ENCODE peak calls at places on chromosomes 4 and X, in seven cellular contexts. One of them, this sample, is unnamed.

GRCh38 chr4:176309046-176309445 is 10.7 kb upstream of the SPCS3 start:
- DNase-seq in OCI-LY7: peak; percentile 75
- DNase-seq in uterus: no peak
- DNase-seq in colonic mucosa: no peak
- DNase-seq in AG04450: no peak
- DNase-seq in fibroblast of lung: no peak
- DNase-seq in breast epithelium: no peak
- DNase-seq in this sample: no peak

GRCh38 chr4:126890994-126891393 is 741.8 kb upstream of the INTU start:
- DNase-seq in OCI-LY7: no peak
- DNase-seq in uterus: no peak
- DNase-seq in colonic mucosa: no peak
- DNase-seq in AG04450: no peak
- DNase-seq in fibroblast of lung: peak; percentile 23
- DNase-seq in breast epithelium: no peak
- DNase-seq in this sample: no peak

GRCh38 chr4:120948382-120948781 is 25.9 kb upstream of the PRDM5 start:
- DNase-seq in OCI-LY7: no peak
- DNase-seq in uterus: no peak
- DNase-seq in colonic mucosa: peak; percentile 23
- DNase-seq in AG04450: no peak
- DNase-seq in fibroblast of lung: no peak
- DNase-seq in breast epithelium: no peak
- DNase-seq in this sample: no peak

GRCh38 chrX:153948847-153949819 is 4.7 kb upstream of the RENBP start:
- DNase-seq in OCI-LY7: no peak
- DNase-seq in uterus: no peak
- DNase-seq in colonic mucosa: no peak
- DNase-seq in AG04450: no peak
- DNase-seq in fibroblast of lung: no peak
- DNase-seq in breast epithelium: no peak
- DNase-seq in this sample: no peak

GRCh38 chrX:24150051-24150790 is 692 bp downstream of the ZFX start:
- DNase-seq in OCI-LY7: peak; percentile 87
- DNase-seq in uterus: peak; percentile 94
- DNase-seq in colonic mucosa: peak; percentile 93
- DNase-seq in AG04450: peak; percentile 66
- DNase-seq in fibroblast of lung: peak; percentile 92
- DNase-seq in breast epithelium: peak; percentile 75
- DNase-seq in this sample: peak; percentile 92

GRCh38 chrX:80430826-80431501 is 10.7 kb downstream of the TENT5D start:
- DNase-seq in OCI-LY7: peak; percentile 7
- DNase-seq in uterus: no peak
- DNase-seq in colonic mucosa: no peak
- DNase-seq in AG04450: no peak
- DNase-seq in fibroblast of lung: no peak
- DNase-seq in breast epithelium: no peak
- DNase-seq in this sample: no peak

GRCh38 chr4:108889696-108890475 is 127.0 kb upstream of the ETNPPL start:
- DNase-seq in OCI-LY7: no peak
- DNase-seq in uterus: no peak
- DNase-seq in colonic mucosa: no peak
- DNase-seq in AG04450: no peak
- DNase-seq in fibroblast of lung: peak; percentile 69
- DNase-seq in breast epithelium: no peak
- DNase-seq in this sample: no peak

GRCh38 chr4:123127218-123127617 is 204.8 kb upstream of the NUDT6 start:
- DNase-seq in OCI-LY7: peak; percentile 9
- DNase-seq in uterus: no peak
- DNase-seq in colonic mucosa: no peak
- DNase-seq in AG04450: no peak
- DNase-seq in fibroblast of lung: peak; percentile 12
- DNase-seq in breast epithelium: no peak
- DNase-seq in this sample: no peak

GRCh38 chrX:48003758-48004457 is at the start of gene ZNF182:
- DNase-seq in OCI-LY7: peak; percentile 95
- DNase-seq in uterus: peak; percentile 92
- DNase-seq in colonic mucosa: peak; percentile 91
- DNase-seq in AG04450: peak; percentile 66
- DNase-seq in fibroblast of lung: peak; percentile 79
- DNase-seq in breast epithelium: peak; percentile 85
- DNase-seq in this sample: peak; percentile 97

GRCh38 chrX:117291760-117292159 is 824.9 kb downstream of the KLHL13 start:
- DNase-seq in OCI-LY7: no peak
- DNase-seq in uterus: no peak
- DNase-seq in colonic mucosa: no peak
- DNase-seq in AG04450: no peak
- DNase-seq in fibroblast of lung: no peak
- DNase-seq in breast epithelium: no peak
- DNase-seq in this sample: no peak

GRCh38 chr4:52721968-52722814 is 29.0 kb downstream of the ERVMER34-1 start:
- DNase-seq in OCI-LY7: peak; percentile 97
- DNase-seq in uterus: peak; percentile 91
- DNase-seq in colonic mucosa: peak; percentile 94
- DNase-seq in AG04450: peak; percentile 92
- DNase-seq in fibroblast of lung: peak; percentile 98
- DNase-seq in breast epithelium: peak; percentile 94
- DNase-seq in this sample: peak; percentile 94

GRCh38 chr4:189823611-189824010 is 117.1 kb upstream of the FRG1 start:
- DNase-seq in OCI-LY7: no peak
- DNase-seq in uterus: no peak
- DNase-seq in colonic mucosa: no peak
- DNase-seq in AG04450: no peak
- DNase-seq in fibroblast of lung: no peak
- DNase-seq in breast epithelium: no peak
- DNase-seq in this sample: no peak

GRCh38 chrX:121322159-121322558 is 274.7 kb downstream of the GLUD2 start:
- DNase-seq in OCI-LY7: peak; percentile 4
- DNase-seq in uterus: no peak
- DNase-seq in colonic mucosa: no peak
- DNase-seq in AG04450: no peak
- DNase-seq in fibroblast of lung: no peak
- DNase-seq in breast epithelium: no peak
- DNase-seq in this sample: no peak
- TF ChIP-seq CTCF in OCI-LY7: peak; percentile 72
- TF ChIP-seq CTCF in uterus: no peak
- TF ChIP-seq CTCF in colonic mucosa: no peak
- TF ChIP-seq CTCF in AG04450: no peak
- TF ChIP-seq CTCF in fibroblast of lung: no peak
- TF ChIP-seq CTCF in breast epithelium: no peak
- TF ChIP-seq CTCF in this sample: no peak

GRCh38 chr4:125262079-125262478 is 52.7 kb upstream of the FAT4 start:
- DNase-seq in OCI-LY7: no peak
- DNase-seq in uterus: no peak
- DNase-seq in colonic mucosa: no peak
- DNase-seq in AG04450: no peak
- DNase-seq in fibroblast of lung: no peak
- DNase-seq in breast epithelium: no peak
- DNase-seq in this sample: no peak

GRCh38 chr4:125265846-125266245 is 48.9 kb upstream of the FAT4 start:
- DNase-seq in OCI-LY7: no peak
- DNase-seq in uterus: no peak
- DNase-seq in colonic mucosa: no peak
- DNase-seq in AG04450: no peak
- DNase-seq in fibroblast of lung: no peak
- DNase-seq in breast epithelium: no peak
- DNase-seq in this sample: no peak

GRCh38 chr4:125268065-125268755 is 46.5 kb upstream of the FAT4 start:
- DNase-seq in OCI-LY7: no peak
- DNase-seq in uterus: no peak
- DNase-seq in colonic mucosa: no peak
- DNase-seq in AG04450: no peak
- DNase-seq in fibroblast of lung: no peak
- DNase-seq in breast epithelium: no peak
- DNase-seq in this sample: no peak

DNA sequence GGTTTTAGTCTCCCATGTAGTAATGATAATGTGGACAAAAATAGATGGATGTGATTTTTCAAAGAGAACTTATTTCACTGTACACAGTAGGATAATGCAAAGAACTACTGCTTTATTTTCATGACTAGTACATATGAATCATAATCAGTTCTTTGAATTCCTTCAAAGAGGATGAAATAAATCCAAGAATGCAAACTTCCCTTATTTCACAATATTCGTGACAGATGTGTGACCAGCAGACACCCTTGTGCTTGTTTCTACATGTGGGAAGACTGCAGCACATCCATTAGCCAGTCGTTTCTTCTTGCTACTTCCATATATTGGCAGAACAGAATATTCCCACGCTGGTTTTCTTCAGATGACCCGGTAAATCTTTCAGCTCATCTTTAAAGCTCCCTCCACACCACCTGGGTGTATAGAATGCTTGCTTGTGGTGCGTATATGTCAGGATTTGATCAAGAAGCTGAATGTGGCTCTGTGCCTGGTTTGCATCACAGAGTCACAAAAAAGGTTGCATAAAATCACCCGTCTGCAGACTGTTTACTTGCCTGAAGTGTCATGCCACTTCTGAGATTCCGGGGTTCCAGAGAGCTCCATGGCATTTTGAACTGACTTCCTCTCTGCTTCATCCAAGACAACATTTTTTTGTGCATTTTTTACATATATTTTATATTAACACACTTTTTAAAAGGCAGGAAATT is 47.7 kb upstream of the FAT4 start:
- DNase-seq in OCI-LY7: no peak
- DNase-seq in uterus: no peak
- DNase-seq in colonic mucosa: no peak
- DNase-seq in AG04450: peak; percentile 23
- DNase-seq in fibroblast of lung: peak; percentile 51
- DNase-seq in breast epithelium: no peak
- DNase-seq in this sample: no peak
- H3K27ac ChIP-seq in OCI-LY7: no peak overlapping the region
- H3K27ac ChIP-seq in uterus: no peak overlapping the region
- H3K27ac ChIP-seq in colonic mucosa: no peak overlapping the region
- H3K27ac ChIP-seq in AG04450: no peak overlapping the region
- H3K27ac ChIP-seq in fibroblast of lung: no peak overlapping the region
- H3K27ac ChIP-seq in breast epithelium: no peak overlapping the region
- H3K27ac ChIP-seq in this sample: no peak overlapping the region

GRCh38 chr4:98094118-98094517 is 49.2 kb downstream of the STPG2 start:
- DNase-seq in OCI-LY7: no peak
- DNase-seq in uterus: no peak
- DNase-seq in colonic mucosa: no peak
- DNase-seq in AG04450: no peak
- DNase-seq in fibroblast of lung: no peak
- DNase-seq in breast epithelium: no peak
- DNase-seq in this sample: no peak

DNA sequence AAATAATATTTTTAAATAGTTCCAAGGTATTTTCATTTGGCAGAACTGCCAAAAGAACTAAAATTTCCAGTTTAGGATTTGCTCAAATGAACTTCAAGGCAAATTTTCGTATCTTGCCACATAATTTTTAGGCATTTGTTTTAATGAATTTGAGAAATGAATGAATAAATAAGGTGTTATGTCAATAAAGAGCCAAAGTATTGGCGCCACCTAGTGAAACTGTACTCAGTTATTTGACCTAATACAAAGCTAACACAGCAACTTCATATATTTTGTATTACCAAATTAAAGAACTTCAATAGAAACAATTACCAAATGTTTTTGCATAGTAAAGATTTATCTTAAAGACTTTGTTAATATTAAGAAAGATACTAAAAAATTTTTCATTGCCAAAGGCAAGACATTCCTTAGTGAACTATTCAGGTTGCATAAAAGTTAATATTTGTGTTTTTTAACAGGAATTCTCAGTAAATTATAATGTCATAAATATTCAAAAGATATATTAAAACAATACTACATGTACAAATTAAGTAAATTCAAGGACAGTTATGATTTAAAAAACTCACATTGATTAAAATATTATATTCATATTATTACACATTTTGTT is 50.3 kb downstream of the STPG2 start:
- DNase-seq in OCI-LY7: peak; percentile 24
- DNase-seq in uterus: no peak
- DNase-seq in colonic mucosa: no peak
- DNase-seq in AG04450: no peak
- DNase-seq in fibroblast of lung: peak; percentile 8
- DNase-seq in breast epithelium: no peak
- DNase-seq in this sample: no peak
- TF ChIP-seq CTCF in OCI-LY7: peak; percentile 87
- TF ChIP-seq CTCF in uterus: no peak
- TF ChIP-seq CTCF in colonic mucosa: no peak
- TF ChIP-seq CTCF in AG04450: peak; percentile 70
- TF ChIP-seq CTCF in fibroblast of lung: peak; percentile 59
- TF ChIP-seq CTCF in breast epithelium: peak; percentile 9
- TF ChIP-seq CTCF in this sample: peak; percentile 22

GRCh38 chrX:133391116-133391515 is 24.2 kb downstream of the GPC4 start:
- DNase-seq in OCI-LY7: no peak
- DNase-seq in uterus: no peak
- DNase-seq in colonic mucosa: no peak
- DNase-seq in AG04450: no peak
- DNase-seq in fibroblast of lung: no peak
- DNase-seq in breast epithelium: no peak
- DNase-seq in this sample: no peak
- H3K27ac ChIP-seq in OCI-LY7: no peak overlapping the region
- H3K27ac ChIP-seq in uterus: no peak overlapping the region
- H3K27ac ChIP-seq in colonic mucosa: no peak overlapping the region
- H3K27ac ChIP-seq in AG04450: no peak overlapping the region
- H3K27ac ChIP-seq in fibroblast of lung: no peak overlapping the region
- H3K27ac ChIP-seq in breast epithelium: no peak overlapping the region
- H3K27ac ChIP-seq in this sample: no peak overlapping the region

GRCh38 chr4:128803783-128804182 is 5.7 kb upstream of the JADE1 start:
- DNase-seq in OCI-LY7: peak; percentile 35
- DNase-seq in uterus: no peak
- DNase-seq in colonic mucosa: no peak
- DNase-seq in AG04450: no peak
- DNase-seq in fibroblast of lung: no peak
- DNase-seq in breast epithelium: no peak
- DNase-seq in this sample: no peak
- TF ChIP-seq CTCF in OCI-LY7: no peak
- TF ChIP-seq CTCF in uterus: no peak
- TF ChIP-seq CTCF in colonic mucosa: no peak
- TF ChIP-seq CTCF in AG04450: no peak
- TF ChIP-seq CTCF in fibroblast of lung: no peak
- TF ChIP-seq CTCF in breast epithelium: no peak
- TF ChIP-seq CTCF in this sample: no peak

GRCh38 chr4:42237451-42237850 is 85.0 kb upstream of the BEND4 start:
- DNase-seq in OCI-LY7: no peak
- DNase-seq in uterus: no peak
- DNase-seq in colonic mucosa: no peak
- DNase-seq in AG04450: no peak
- DNase-seq in fibroblast of lung: no peak
- DNase-seq in breast epithelium: no peak
- DNase-seq in this sample: no peak

GRCh38 chr4:42237010-42237409 is 84.6 kb upstream of the BEND4 start:
- DNase-seq in OCI-LY7: no peak
- DNase-seq in uterus: no peak
- DNase-seq in colonic mucosa: no peak
- DNase-seq in AG04450: no peak
- DNase-seq in fibroblast of lung: no peak
- DNase-seq in breast epithelium: no peak
- DNase-seq in this sample: no peak

GRCh38 chr4:42234817-42235216 is 82.4 kb upstream of the BEND4 start:
- DNase-seq in OCI-LY7: no peak
- DNase-seq in uterus: no peak
- DNase-seq in colonic mucosa: no peak
- DNase-seq in AG04450: no peak
- DNase-seq in fibroblast of lung: no peak
- DNase-seq in breast epithelium: no peak
- DNase-seq in this sample: no peak
- H3K27ac ChIP-seq in OCI-LY7: no peak overlapping the region
- H3K27ac ChIP-seq in uterus: no peak overlapping the region
- H3K27ac ChIP-seq in colonic mucosa: no peak overlapping the region
- H3K27ac ChIP-seq in AG04450: no peak overlapping the region
- H3K27ac ChIP-seq in fibroblast of lung: no peak overlapping the region
- H3K27ac ChIP-seq in breast epithelium: no peak overlapping the region
- H3K27ac ChIP-seq in this sample: no peak overlapping the region

GRCh38 chrX:43949669-43950068 is 23.5 kb downstream of the NDP start:
- DNase-seq in OCI-LY7: peak; percentile 4
- DNase-seq in uterus: no peak
- DNase-seq in colonic mucosa: no peak
- DNase-seq in AG04450: no peak
- DNase-seq in fibroblast of lung: no peak
- DNase-seq in breast epithelium: no peak
- DNase-seq in this sample: no peak
- TF ChIP-seq CTCF in OCI-LY7: peak; percentile 57
- TF ChIP-seq CTCF in uterus: no peak
- TF ChIP-seq CTCF in colonic mucosa: peak; percentile 20
- TF ChIP-seq CTCF in AG04450: peak; percentile 29
- TF ChIP-seq CTCF in fibroblast of lung: peak; percentile 37
- TF ChIP-seq CTCF in breast epithelium: no peak
- TF ChIP-seq CTCF in this sample: peak; percentile 27

This sample was measured in psoas muscle.